ENCODE peak calls at places on chromosome 1, in eight cellular contexts. D is BJ; R is MCF 10A; Z is CD8-positive, alpha-beta memory T cell; H is psoas muscle; N is substantia nigra; F is choroid plexus epithelial cell; K is activated gamma-delta T cell treated with Interleukin-2 at 50 U/mL for 16 hours. W is an unnamed sample.

GRCh38 chr1:155324717-155325595 is 4.3 kb downstream of the RUSC1 start:
- DNase-seq in D (no peak), R (peak; percentile 50), Z (no peak), H (peak; percentile 76), N (no peak), F (peak; percentile 49), K (no peak), W (no peak)

GRCh38 chr1:183493540-183494245 is 21.4 kb downstream of the SMG7 start:
- DNase-seq in D (no peak), R (peak; percentile 79), Z (no peak), H (no peak), N (no peak), F (peak; percentile 41), K (no peak), W (no peak)

GRCh38 chr1:213649373-213649772 is 338.4 kb upstream of the PROX1 start:
- DNase-seq in D (no peak), R (no peak), Z (no peak), H (no peak), N (no peak), F (no peak), K (no peak), W (no peak)

GRCh38 chr1:59044535-59045121 is 252.3 kb upstream of the FGGY start:
- DNase-seq in D (no peak), R (no peak), Z (no peak), H (no peak), N (no peak), F (peak; percentile 41), K (no peak), W (no peak)

GRCh38 chr1:23079025-23079424 is 59.8 kb downstream of the KDM1A start:
- DNase-seq in D (no peak), R (no peak), Z (no peak), H (no peak), N (no peak), F (no peak), K (no peak), W (no peak)

GRCh38 chr1:226578946-226579639 is 30.5 kb downstream of the STUM start:
- DNase-seq in D (no peak), R (no peak), Z (no peak), H (no peak), N (no peak), F (no peak), K (no peak), W (no peak)

GRCh38 chr1:77313491-77313890 is 31.7 kb downstream of the AK5 start:
- DNase-seq in D (no peak), R (peak; percentile 38), Z (no peak), H (no peak), N (no peak), F (peak; percentile 62), K (peak; percentile 13), W (peak; percentile 11)

GRCh38 chr1:230281531-230281930 is 144.6 kb downstream of the PGBD5 start:
- DNase-seq in D (no peak), R (no peak), Z (no peak), H (peak; percentile 34), N (no peak), F (no peak), K (no peak), W (no peak)

GRCh38 chr1:39666772-39667171 is 5.1 kb downstream of the NT5C1A start:
- DNase-seq in D (no peak), R (no peak), Z (no peak), H (no peak), N (no peak), F (no peak), K (no peak), W (peak; percentile 28)

GRCh38 chr1:55129194-55129728 is 85.9 kb downstream of the USP24 start:
- DNase-seq in D (no peak), R (peak; percentile 54), Z (no peak), H (no peak), N (no peak), F (peak; percentile 80), K (no peak), W (no peak)

GRCh38 chr1:1259540-1259939 is 13.0 kb upstream of the C1QTNF12 start:
- DNase-seq in D (no peak), R (no peak), Z (no peak), H (no peak), N (no peak), F (no peak), K (no peak), W (no peak)

GRCh38 chr1:94806451-94806861 is 13.7 kb upstream of the SLC44A3 start:
- DNase-seq in D (no peak), R (no peak), Z (no peak), H (no peak), N (no peak), F (peak; percentile 62), K (no peak), W (no peak)

W was measured in activated T-helper 2 cell treated with anti-CD3 and anti-CD28 coated beads, Interferon-gamma antibody, Interleukin-2, Interleukin-4, amounts not matched to agents 10 μg/mL and 5 μg/mL and 100 μg/mL, durations not matched to agents 14 hours and 24 hours and 36 hours.